ENCODE peak calls at places on chromosomes 13 and 19, in ten cellular contexts. One of them, this sample, is unnamed. For H3K27me3, the result is how much of the 10 kb centered on the place peaks cover.

GRCh38 chr19:5585461-5586299 is 17.9 kb upstream of the TINCR start:
- DNase-seq in Caco-2: no peak
- DNase-seq in breast epithelium: no peak
- DNase-seq in IMR-90: no peak
- DNase-seq in fibroblast of lung: peak
- DNase-seq in effector memory CD4-positive, alpha-beta T cell: peak
- DNase-seq in transverse colon: no peak
- DNase-seq in heart left ventricle: no peak
- DNase-seq in left ventricle myocardium inferior: no peak
- DNase-seq in CD8-positive, alpha-beta T cell: no peak
- DNase-seq in this sample: no peak

GRCh38 chr13:79786176-79786575 is 305.2 kb downstream of the NDFIP2 start:
- DNase-seq in Caco-2: no peak
- DNase-seq in breast epithelium: no peak
- DNase-seq in IMR-90: no peak
- DNase-seq in fibroblast of lung: no peak
- DNase-seq in effector memory CD4-positive, alpha-beta T cell: no peak
- DNase-seq in transverse colon: no peak
- DNase-seq in heart left ventricle: no peak
- DNase-seq in left ventricle myocardium inferior: no peak
- DNase-seq in CD8-positive, alpha-beta T cell: no peak
- DNase-seq in this sample: no peak

GRCh38 chr19:16342002-16342715 is 17.5 kb downstream of the KLF2 start:
- DNase-seq in Caco-2: no peak
- DNase-seq in breast epithelium: no peak
- DNase-seq in IMR-90: no peak
- DNase-seq in fibroblast of lung: peak
- DNase-seq in effector memory CD4-positive, alpha-beta T cell: no peak
- DNase-seq in transverse colon: peak
- DNase-seq in heart left ventricle: no peak
- DNase-seq in left ventricle myocardium inferior: peak
- DNase-seq in CD8-positive, alpha-beta T cell: no peak
- DNase-seq in this sample: no peak

GRCh38 chr13:111298214-111298975 is 22.0 kb upstream of the TEX29 start:
- DNase-seq in Caco-2: no peak
- DNase-seq in breast epithelium: no peak
- DNase-seq in IMR-90: no peak
- DNase-seq in fibroblast of lung: no peak
- DNase-seq in effector memory CD4-positive, alpha-beta T cell: no peak
- DNase-seq in transverse colon: no peak
- DNase-seq in heart left ventricle: no peak
- DNase-seq in left ventricle myocardium inferior: no peak
- DNase-seq in CD8-positive, alpha-beta T cell: no peak
- DNase-seq in this sample: no peak

GRCh38 chr19:41373993-41374392 is 2.3 kb upstream of the TMEM91 start:
- DNase-seq in Caco-2: no peak
- DNase-seq in breast epithelium: peak
- DNase-seq in IMR-90: peak
- DNase-seq in fibroblast of lung: peak
- DNase-seq in effector memory CD4-positive, alpha-beta T cell: no peak
- DNase-seq in transverse colon: peak
- DNase-seq in heart left ventricle: peak
- DNase-seq in left ventricle myocardium inferior: peak
- DNase-seq in CD8-positive, alpha-beta T cell: no peak
- DNase-seq in this sample: no peak

GRCh38 chr13:111491021-111491420 is 170.6 kb downstream of the TEX29 start:
- DNase-seq in Caco-2: no peak
- DNase-seq in breast epithelium: no peak
- DNase-seq in IMR-90: no peak
- DNase-seq in fibroblast of lung: no peak
- DNase-seq in effector memory CD4-positive, alpha-beta T cell: no peak
- DNase-seq in transverse colon: no peak
- DNase-seq in heart left ventricle: no peak
- DNase-seq in left ventricle myocardium inferior: no peak
- DNase-seq in CD8-positive, alpha-beta T cell: no peak
- DNase-seq in this sample: no peak

GRCh38 chr19:42282036-42282762 is 13.1 kb downstream of the CIC start:
- DNase-seq in Caco-2: no peak
- DNase-seq in breast epithelium: no peak
- DNase-seq in IMR-90: peak
- DNase-seq in fibroblast of lung: peak
- DNase-seq in effector memory CD4-positive, alpha-beta T cell: no peak
- DNase-seq in transverse colon: no peak
- DNase-seq in heart left ventricle: no peak
- DNase-seq in left ventricle myocardium inferior: no peak
- DNase-seq in CD8-positive, alpha-beta T cell: no peak
- DNase-seq in this sample: no peak

GRCh38 chr19:35165200-35166058 is 10.9 kb downstream of the FXYD5 start:
- DNase-seq in Caco-2: no peak
- DNase-seq in breast epithelium: no peak
- DNase-seq in IMR-90: no peak
- DNase-seq in fibroblast of lung: no peak
- DNase-seq in effector memory CD4-positive, alpha-beta T cell: no peak
- DNase-seq in transverse colon: no peak
- DNase-seq in heart left ventricle: no peak
- DNase-seq in left ventricle myocardium inferior: no peak
- DNase-seq in CD8-positive, alpha-beta T cell: no peak
- DNase-seq in this sample: no peak

GRCh38 chr13:94972262-94972661 is 259.9 kb upstream of the SOX21 start:
- DNase-seq in Caco-2: no peak
- DNase-seq in breast epithelium: no peak
- DNase-seq in IMR-90: no peak
- DNase-seq in fibroblast of lung: no peak
- DNase-seq in effector memory CD4-positive, alpha-beta T cell: no peak
- DNase-seq in transverse colon: no peak
- DNase-seq in heart left ventricle: no peak
- DNase-seq in left ventricle myocardium inferior: no peak
- DNase-seq in CD8-positive, alpha-beta T cell: no peak
- DNase-seq in this sample: no peak

GRCh38 chr13:94966380-94966779 is 254.0 kb upstream of the SOX21 start:
- DNase-seq in Caco-2: no peak
- DNase-seq in breast epithelium: no peak
- DNase-seq in IMR-90: no peak
- DNase-seq in fibroblast of lung: no peak
- DNase-seq in effector memory CD4-positive, alpha-beta T cell: no peak
- DNase-seq in transverse colon: no peak
- DNase-seq in heart left ventricle: no peak
- DNase-seq in left ventricle myocardium inferior: no peak
- DNase-seq in CD8-positive, alpha-beta T cell: no peak
- DNase-seq in this sample: no peak

GRCh38 chr13:94967183-94968039 is 255.1 kb upstream of the SOX21 start:
- DNase-seq in Caco-2: no peak
- DNase-seq in breast epithelium: no peak
- DNase-seq in IMR-90: no peak
- DNase-seq in fibroblast of lung: peak
- DNase-seq in effector memory CD4-positive, alpha-beta T cell: no peak
- DNase-seq in transverse colon: no peak
- DNase-seq in heart left ventricle: peak
- DNase-seq in left ventricle myocardium inferior: no peak
- DNase-seq in CD8-positive, alpha-beta T cell: no peak
- DNase-seq in this sample: no peak

GRCh38 chr13:94968040-94968756 is 255.9 kb upstream of the SOX21 start:
- DNase-seq in Caco-2: no peak
- DNase-seq in breast epithelium: no peak
- DNase-seq in IMR-90: no peak
- DNase-seq in fibroblast of lung: peak
- DNase-seq in effector memory CD4-positive, alpha-beta T cell: no peak
- DNase-seq in transverse colon: no peak
- DNase-seq in heart left ventricle: no peak
- DNase-seq in left ventricle myocardium inferior: no peak
- DNase-seq in CD8-positive, alpha-beta T cell: no peak
- DNase-seq in this sample: no peak

DNA sequence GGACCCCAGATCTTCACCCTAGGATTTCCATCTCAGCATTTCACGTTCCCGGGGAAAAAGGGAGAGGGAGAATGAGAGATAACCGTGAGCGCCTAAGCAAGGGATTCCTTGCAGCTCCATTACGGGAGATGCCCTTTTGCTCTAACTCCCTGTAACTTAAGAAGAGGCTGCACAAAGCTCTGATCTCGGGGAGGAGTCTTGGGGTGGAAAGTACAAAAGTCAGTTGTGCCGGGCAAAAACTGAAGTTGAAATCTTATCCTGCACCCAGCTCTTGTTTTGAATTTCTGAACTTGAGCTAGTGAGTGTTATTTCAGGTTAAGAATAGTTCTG is 256.4 kb upstream of the SOX21 start:
- DNase-seq in Caco-2: no peak
- DNase-seq in breast epithelium: no peak
- DNase-seq in IMR-90: no peak
- DNase-seq in fibroblast of lung: no peak
- DNase-seq in effector memory CD4-positive, alpha-beta T cell: no peak
- DNase-seq in transverse colon: no peak
- DNase-seq in heart left ventricle: no peak
- DNase-seq in left ventricle myocardium inferior: no peak
- DNase-seq in CD8-positive, alpha-beta T cell: no peak
- DNase-seq in this sample: no peak
- H3K4me3 ChIP-seq in Caco-2: no peak
- H3K4me3 ChIP-seq in breast epithelium: no peak
- H3K4me3 ChIP-seq in IMR-90: no peak
- H3K4me3 ChIP-seq in fibroblast of lung: no peak
- H3K4me3 ChIP-seq in effector memory CD4-positive, alpha-beta T cell: no peak
- H3K4me3 ChIP-seq in transverse colon: no peak
- H3K4me3 ChIP-seq in heart left ventricle: peak
- H3K4me3 ChIP-seq in left ventricle myocardium inferior: peak
- H3K4me3 ChIP-seq in CD8-positive, alpha-beta T cell: no peak
- H3K4me3 ChIP-seq in this sample: peak

GRCh38 chr19:17952041-17952976 is 14.6 kb upstream of the KCNN1 start:
- DNase-seq in Caco-2: no peak
- DNase-seq in breast epithelium: no peak
- DNase-seq in IMR-90: no peak
- DNase-seq in fibroblast of lung: no peak
- DNase-seq in effector memory CD4-positive, alpha-beta T cell: no peak
- DNase-seq in transverse colon: no peak
- DNase-seq in heart left ventricle: no peak
- DNase-seq in left ventricle myocardium inferior: no peak
- DNase-seq in CD8-positive, alpha-beta T cell: no peak
- DNase-seq in this sample: no peak
- H3K27me3 ChIP-seq in Caco-2: under half
- H3K27me3 ChIP-seq in breast epithelium: half or more
- H3K27me3 ChIP-seq in IMR-90: half or more
- H3K27me3 ChIP-seq in fibroblast of lung: under half
- H3K27me3 ChIP-seq in effector memory CD4-positive, alpha-beta T cell: half or more
- H3K27me3 ChIP-seq in transverse colon: half or more
- H3K27me3 ChIP-seq in heart left ventricle: under half
- H3K27me3 ChIP-seq in left ventricle myocardium inferior: half or more
- H3K27me3 ChIP-seq in CD8-positive, alpha-beta T cell: half or more
- H3K27me3 ChIP-seq in this sample: under half

DNA sequence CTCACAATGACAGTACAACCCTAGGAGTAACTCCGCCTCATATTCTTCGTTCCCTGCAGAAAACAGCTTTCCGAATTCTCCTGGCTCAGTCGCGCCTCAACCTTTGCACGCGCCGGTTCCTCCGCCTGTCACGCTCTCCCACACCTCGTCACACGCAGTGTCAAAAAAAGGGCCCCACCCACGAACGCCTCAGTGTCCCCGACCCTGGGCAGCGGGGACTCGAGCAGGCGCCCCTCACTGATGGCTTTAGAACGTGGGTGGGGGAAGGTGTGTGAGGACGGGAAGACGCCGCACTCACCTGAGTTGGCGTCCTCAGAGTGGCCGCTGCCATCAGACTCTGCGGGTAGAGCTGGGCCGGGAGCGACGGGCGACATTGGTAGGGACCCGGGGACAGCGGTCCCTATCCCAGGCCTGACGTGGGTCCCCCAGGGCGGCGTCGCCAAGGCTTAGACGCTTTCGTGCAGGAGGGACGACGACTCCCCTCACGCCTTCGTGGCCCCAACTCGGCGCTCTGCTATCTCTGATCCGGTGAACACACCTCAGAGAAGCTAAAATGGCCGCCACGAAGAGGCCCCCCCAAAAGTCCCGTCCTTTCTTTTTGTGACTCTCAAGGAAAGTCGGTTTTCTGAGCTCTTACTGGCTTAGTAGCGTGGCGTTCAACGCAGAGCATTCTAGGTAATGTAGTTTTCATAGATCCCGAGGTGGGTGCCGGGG is at the start of gene ZNF154:
- DNase-seq in Caco-2: no peak
- DNase-seq in breast epithelium: no peak
- DNase-seq in IMR-90: peak
- DNase-seq in fibroblast of lung: peak
- DNase-seq in effector memory CD4-positive, alpha-beta T cell: peak
- DNase-seq in transverse colon: peak
- DNase-seq in heart left ventricle: no peak
- DNase-seq in left ventricle myocardium inferior: peak
- DNase-seq in CD8-positive, alpha-beta T cell: peak
- DNase-seq in this sample: no peak
- H3K4me3 ChIP-seq in Caco-2: no peak
- H3K4me3 ChIP-seq in breast epithelium: peak
- H3K4me3 ChIP-seq in IMR-90: peak
- H3K4me3 ChIP-seq in fibroblast of lung: peak
- H3K4me3 ChIP-seq in effector memory CD4-positive, alpha-beta T cell: peak
- H3K4me3 ChIP-seq in transverse colon: peak
- H3K4me3 ChIP-seq in heart left ventricle: peak
- H3K4me3 ChIP-seq in left ventricle myocardium inferior: peak
- H3K4me3 ChIP-seq in CD8-positive, alpha-beta T cell: peak
- H3K4me3 ChIP-seq in this sample: no peak

GRCh38 chr19:33780746-33781145 is 15.9 kb upstream of the KCTD15 start:
- DNase-seq in Caco-2: no peak
- DNase-seq in breast epithelium: no peak
- DNase-seq in IMR-90: no peak
- DNase-seq in fibroblast of lung: peak
- DNase-seq in effector memory CD4-positive, alpha-beta T cell: no peak
- DNase-seq in transverse colon: no peak
- DNase-seq in heart left ventricle: no peak
- DNase-seq in left ventricle myocardium inferior: no peak
- DNase-seq in CD8-positive, alpha-beta T cell: no peak
- DNase-seq in this sample: no peak
- H3K27me3 ChIP-seq in Caco-2: under half
- H3K27me3 ChIP-seq in breast epithelium: under half
- H3K27me3 ChIP-seq in IMR-90: under half
- H3K27me3 ChIP-seq in fibroblast of lung: under half
- H3K27me3 ChIP-seq in effector memory CD4-positive, alpha-beta T cell: under half
- H3K27me3 ChIP-seq in transverse colon: under half
- H3K27me3 ChIP-seq in heart left ventricle: under half
- H3K27me3 ChIP-seq in left ventricle myocardium inferior: half or more
- H3K27me3 ChIP-seq in CD8-positive, alpha-beta T cell: under half
- H3K27me3 ChIP-seq in this sample: under half

GRCh38 chr19:49359851-49360845 is 2.1 kb downstream of the TEAD2 start:
- DNase-seq in Caco-2: no peak
- DNase-seq in breast epithelium: no peak
- DNase-seq in IMR-90: no peak
- DNase-seq in fibroblast of lung: no peak
- DNase-seq in effector memory CD4-positive, alpha-beta T cell: no peak
- DNase-seq in transverse colon: no peak
- DNase-seq in heart left ventricle: no peak
- DNase-seq in left ventricle myocardium inferior: no peak
- DNase-seq in CD8-positive, alpha-beta T cell: no peak
- DNase-seq in this sample: no peak
- H3K4me3 ChIP-seq in Caco-2: no peak
- H3K4me3 ChIP-seq in breast epithelium: no peak
- H3K4me3 ChIP-seq in IMR-90: peak
- H3K4me3 ChIP-seq in fibroblast of lung: no peak
- H3K4me3 ChIP-seq in effector memory CD4-positive, alpha-beta T cell: no peak
- H3K4me3 ChIP-seq in transverse colon: no peak
- H3K4me3 ChIP-seq in heart left ventricle: no peak
- H3K4me3 ChIP-seq in left ventricle myocardium inferior: no peak
- H3K4me3 ChIP-seq in CD8-positive, alpha-beta T cell: no peak
- H3K4me3 ChIP-seq in this sample: no peak

GRCh38 chr19:33347300-33347699 is 26.2 kb upstream of the CEBPG start:
- DNase-seq in Caco-2: no peak
- DNase-seq in breast epithelium: no peak
- DNase-seq in IMR-90: no peak
- DNase-seq in fibroblast of lung: no peak
- DNase-seq in effector memory CD4-positive, alpha-beta T cell: no peak
- DNase-seq in transverse colon: no peak
- DNase-seq in heart left ventricle: no peak
- DNase-seq in left ventricle myocardium inferior: no peak
- DNase-seq in CD8-positive, alpha-beta T cell: no peak
- DNase-seq in this sample: no peak
- H3K27me3 ChIP-seq in Caco-2: under half
- H3K27me3 ChIP-seq in breast epithelium: under half
- H3K27me3 ChIP-seq in IMR-90: under half
- H3K27me3 ChIP-seq in fibroblast of lung: under half
- H3K27me3 ChIP-seq in effector memory CD4-positive, alpha-beta T cell: under half
- H3K27me3 ChIP-seq in transverse colon: under half
- H3K27me3 ChIP-seq in heart left ventricle: under half
- H3K27me3 ChIP-seq in left ventricle myocardium inferior: half or more
- H3K27me3 ChIP-seq in CD8-positive, alpha-beta T cell: under half
- H3K27me3 ChIP-seq in this sample: under half

This sample was measured in Panc1.